ENCODE peak calls at places on chromosomes 2 and 18, in five cellular contexts. C is sigmoid colon, N is BJ, Q is right atrium auricular region, L is cardiac fibroblast. M is an unnamed sample.

GRCh38 chr2:63872571-63873328 is 31.1 kb downstream of the UGP2 start:
- DNase-seq in C (no peak), N (no peak), Q (no peak), L (peak; percentile 40), M (no peak)

GRCh38 chr2:226217191-226217590 is 582.4 kb downstream of the IRS1 start:
- DNase-seq in C (no peak), N (no peak), Q (no peak), L (no peak), M (no peak)

GRCh38 chr2:173985595-173985994 is 20.4 kb upstream of the SP3 start:
- DNase-seq in C (no peak), N (no peak), Q (no peak), L (no peak), M (no peak)

GRCh38 chr18:74457743-74458465 is 796 bp upstream of the DIPK1C start:
- DNase-seq in C (no peak), N (no peak), Q (no peak), L (no peak), M (no peak)

GRCh38 chr2:28152585-28153284 is 239.9 kb upstream of the FOSL2 start:
- DNase-seq in C (no peak), N (no peak), Q (no peak), L (peak; percentile 35), M (peak; percentile 47)

GRCh38 chr2:29113891-29114321 is 1.3 kb upstream of the CLIP4 start:
- DNase-seq in C (peak; percentile 77), N (peak; percentile 81), Q (peak; percentile 81), L (peak; percentile 82), M (peak; percentile 54)

GRCh38 chr2:217105733-217106649 is 246.1 kb upstream of the TNP1 start:
- DNase-seq in C (no peak), N (peak; percentile 91), Q (no peak), L (peak; percentile 90), M (peak; percentile 81)

GRCh38 chr2:113077921-113078320 is 10.2 kb downstream of the IL1F10 start:
- DNase-seq in C (no peak), N (no peak), Q (no peak), L (no peak), M (no peak)

GRCh38 chr2:71882236-71882946 is 265.3 kb downstream of the CYP26B1 start:
- DNase-seq in C (no peak), N (no peak), Q (peak; percentile 2), L (no peak), M (no peak)

GRCh38 chr2:17754773-17755425 is 961 bp downstream of the GEN1 start:
- DNase-seq in C (no peak), N (no peak), Q (no peak), L (no peak), M (no peak)

GRCh38 chr2:85843543-85843942 is 45.2 kb downstream of the ST3GAL5 start:
- DNase-seq in C (no peak), N (no peak), Q (peak; percentile 26), L (no peak), M (no peak)

GRCh38 chr18:63105636-63106316 is 213.8 kb downstream of the BCL2 start:
- DNase-seq in C (no peak), N (no peak), Q (no peak), L (no peak), M (no peak)

GRCh38 chr2:224650815-224651439 is 65.2 kb downstream of the CCDC195 start:
- DNase-seq in C (no peak), N (peak; percentile 12), Q (no peak), L (peak; percentile 66), M (peak; percentile 4)

GRCh38 chr2:26432363-26432762 is 30.6 kb downstream of the DRC1 start:
- DNase-seq in C (no peak), N (no peak), Q (no peak), L (no peak), M (no peak)

GRCh38 chr2:75327334-75327733 is 128.0 kb upstream of the TACR1 start:
- DNase-seq in C (no peak), N (no peak), Q (no peak), L (no peak), M (no peak)

GRCh38 chr18:26865557-26865956 is at the start of gene AQP4:
- DNase-seq in C (no peak), N (no peak), Q (no peak), L (no peak), M (no peak)

GRCh38 chr18:25464211-25464610 is 112.2 kb upstream of the ZNF521 start:
- DNase-seq in C (no peak), N (peak; percentile 54), Q (no peak), L (no peak), M (peak; percentile 38)

GRCh38 chr2:226835420-226835795 is 446 bp upstream of the RHBDD1 start:
- DNase-seq in C (peak; percentile 77), N (no peak), Q (no peak), L (no peak), M (no peak)

GRCh38 chr2:209629622-209630021 is 142.0 kb upstream of the UNC80 start:
- DNase-seq in C (no peak), N (peak; percentile 26), Q (no peak), L (peak; percentile 54), M (peak; percentile 41)

GRCh38 chr2:18991177-18992168 is 366.9 kb downstream of the OSR1 start:
- DNase-seq in C (peak; percentile 75), N (peak; percentile 66), Q (peak; percentile 60), L (peak; percentile 95), M (peak; percentile 43)

GRCh38 chr2:124879615-124880014 is 854.5 kb downstream of the CNTNAP5 start:
- DNase-seq in C (no peak), N (no peak), Q (no peak), L (no peak), M (no peak)

GRCh38 chr2:101277111-101277510 is 24.4 kb downstream of the CNOT11 start:
- DNase-seq in C (no peak), N (no peak), Q (no peak), L (peak; percentile 15), M (no peak)

GRCh38 chr2:1754046-1754445 is 9.7 kb upstream of the PXDN start:
- DNase-seq in C (no peak), N (no peak), Q (no peak), L (no peak), M (no peak)

GRCh38 chr2:200040251-200040650 is 84.9 kb downstream of the MAIP1 start:
- DNase-seq in C (no peak), N (no peak), Q (no peak), L (no peak), M (no peak)

GRCh38 chr2:48313036-48313877 is 216.7 kb upstream of the STON1 start:
- DNase-seq in C (no peak), N (no peak), Q (no peak), L (no peak), M (no peak)

GRCh38 chr2:12106440-12107080 is 360.1 kb downstream of the LPIN1 start:
- DNase-seq in C (peak; percentile 87), N (peak; percentile 86), Q (no peak), L (peak; percentile 97), M (peak; percentile 99)

GRCh38 chr18:6374340-6374739 is 40.4 kb downstream of the L3MBTL4 start:
- DNase-seq in C (no peak), N (no peak), Q (no peak), L (no peak), M (no peak)

GRCh38 chr18:36158261-36158867 is 28.7 kb downstream of the ELP2 start:
- DNase-seq in C (no peak), N (peak; percentile 74), Q (no peak), L (peak; percentile 59), M (peak; percentile 57)

GRCh38 chr2:9897331-9897737 is 54.1 kb downstream of the TAF1B start:
- DNase-seq in C (peak; percentile 90), N (peak; percentile 74), Q (peak; percentile 93), L (peak; percentile 90), M (peak; percentile 94)

GRCh38 chr2:47208852-47209606 is 53.9 kb upstream of the STPG4 start:
- DNase-seq in C (no peak), N (no peak), Q (no peak), L (peak; percentile 66), M (no peak)

GRCh38 chr2:37026050-37026449 is 58.1 kb downstream of the HEATR5B start:
- DNase-seq in C (no peak), N (no peak), Q (no peak), L (peak; percentile 3), M (no peak)

GRCh38 chr2:66446178-66446860 is 11.4 kb downstream of the MEIS1 start:
- DNase-seq in C (peak; percentile 84), N (no peak), Q (no peak), L (peak; percentile 33), M (no peak)

GRCh38 chr18:24381126-24381525 is 16.5 kb downstream of the OSBPL1A start:
- DNase-seq in C (no peak), N (no peak), Q (no peak), L (no peak), M (no peak)

GRCh38 chr18:24378598-24378997 is 19.0 kb downstream of the OSBPL1A start:
- DNase-seq in C (no peak), N (no peak), Q (no peak), L (no peak), M (no peak)

DNA sequence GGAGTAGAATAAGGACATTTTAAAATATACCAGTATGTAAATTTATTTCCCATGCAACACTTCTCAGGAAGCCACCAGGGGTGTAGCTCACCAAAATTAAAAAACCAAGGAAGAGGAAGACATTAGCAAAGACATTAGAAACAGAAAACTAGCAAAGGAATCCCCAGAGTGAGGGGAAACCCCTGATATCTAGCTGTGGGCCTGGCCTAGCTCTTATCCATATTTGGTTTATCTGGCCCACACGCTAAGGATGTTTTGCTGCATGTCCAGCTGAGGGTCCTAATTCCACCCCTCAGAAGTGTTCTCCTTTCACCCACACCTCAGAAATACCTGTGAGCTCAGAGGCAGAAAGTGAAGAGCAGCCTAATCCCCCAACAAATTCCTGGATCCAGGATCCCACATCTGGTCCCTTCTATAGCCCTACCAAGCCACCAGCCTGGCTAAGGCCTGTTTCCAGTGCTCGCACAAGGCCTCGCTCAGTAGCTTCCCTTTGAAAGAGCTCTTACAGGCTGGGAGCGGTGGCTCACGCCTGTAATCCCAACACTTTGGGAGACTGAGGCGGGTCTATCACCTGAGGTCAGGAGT is 17.4 kb downstream of the OSBPL1A start:
- DNase-seq in C (no peak), N (no peak), Q (no peak), L (no peak), M (no peak)
- H3K4me3 ChIP-seq in C (no peak overlapping the region), N (no peak overlapping the region), Q (no peak overlapping the region), L (no peak overlapping the region), M (no peak overlapping the region)

GRCh38 chr2:6835467-6835866 is 30.2 kb downstream of the CMPK2 start:
- DNase-seq in C (no peak), N (no peak), Q (no peak), L (peak; percentile 27), M (no peak)
- H3K4me3 ChIP-seq in C (no peak overlapping the region), N (no peak overlapping the region), Q (no peak overlapping the region), L (no peak overlapping the region), M (no peak overlapping the region)

GRCh38 chr2:10912076-10912731 is 470 bp downstream of the KCNF1 start:
- DNase-seq in C (peak; percentile 64), N (no peak), Q (no peak), L (no peak), M (no peak)
- H3K4me3 ChIP-seq in C (peak overlapping the region; percentile 21), N (peak overlapping the region; percentile 23), Q (peak overlapping the region; percentile 40), L (peak overlapping the region; percentile 7), M (peak overlapping the region; percentile 41)

GRCh38 chr2:119544075-119545031 is at the start of gene CFAP221:
- DNase-seq in C (no peak), N (no peak), Q (no peak), L (peak; percentile 73), M (peak; percentile 24)

GRCh38 chr2:119548516-119549120 is 4.4 kb downstream of the CFAP221 start:
- DNase-seq in C (no peak), N (no peak), Q (no peak), L (no peak), M (no peak)

GRCh38 chr2:119545754-119546445 is 1.7 kb downstream of the CFAP221 start:
- DNase-seq in C (no peak), N (no peak), Q (no peak), L (peak; percentile 28), M (no peak)

GRCh38 chr2:119546446-119546765 is 2.2 kb downstream of the CFAP221 start:
- DNase-seq in C (no peak), N (no peak), Q (no peak), L (no peak), M (no peak)

GRCh38 chr2:119545076-119545475 is 827 bp downstream of the CFAP221 start:
- DNase-seq in C (no peak), N (no peak), Q (no peak), L (peak; percentile 18), M (no peak)
- H3K4me3 ChIP-seq in C (no peak overlapping the region), N (no peak overlapping the region), Q (peak overlapping the region; percentile 64), L (no peak overlapping the region), M (no peak overlapping the region)

M was measured in skeletal muscle cell.